ENCODE peak calls at places on chromosomes 11 and 22, in nine cellular contexts. C is uterus, D is Peyer's patch, T is heart right ventricle, E is heart left ventricle, N is fibroblast of mammary gland, L is body of pancreas, O is dorsolateral prefrontal cortex, W is stomach. S is an unnamed sample.
A peak's percentile ranks its signal among the peaks of the same experiment; 100 is the strongest.

GRCh38 chr11:43327987-43328386 is 16.2 kb downstream of the API5 start:
- DNase-seq in C (no peak), D (no peak), T (no peak), E (no peak), N (peak; percentile 97), L (no peak), O (no peak), W (peak; percentile 54), S (peak; percentile 23)

GRCh38 chr22:44309137-44309536 is 3.6 kb downstream of the SHISAL1 start:
- DNase-seq in C (peak; percentile 88), D (no peak), T (no peak), E (no peak), N (peak; percentile 95), L (no peak), O (no peak), W (no peak), S (no peak)

GRCh38 chr11:74696932-74697687 is 34.1 kb downstream of the CHRDL2 start:
- DNase-seq in C (peak; percentile 93), D (peak; percentile 17), T (peak; percentile 87), E (peak; percentile 87), N (peak; percentile 93), L (peak; percentile 81), O (no peak), W (peak; percentile 77), S (no peak)

GRCh38 chr22:25167082-25167481 is 32.6 kb upstream of the CRYBB3 start:
- DNase-seq in C (no peak), D (no peak), T (no peak), E (no peak), N (no peak), L (no peak), O (no peak), W (no peak), S (no peak)

GRCh38 chr11:108501396-108501795 is 3.2 kb upstream of the POGLUT3 start:
- DNase-seq in C (no peak), D (no peak), T (no peak), E (no peak), N (peak; percentile 20), L (no peak), O (no peak), W (no peak), S (no peak)

GRCh38 chr22:37681556-37682049 is 4.5 kb upstream of the NOL12 start:
- DNase-seq in C (peak; percentile 77), D (peak; percentile 66), T (peak; percentile 76), E (peak; percentile 77), N (peak; percentile 89), L (peak; percentile 87), O (peak; percentile 67), W (peak; percentile 83), S (no peak)

GRCh38 chr11:111370270-111370901 is 8.7 kb downstream of the POU2AF1 start:
- DNase-seq in C (no peak), D (no peak), T (no peak), E (no peak), N (no peak), L (no peak), O (no peak), W (no peak), S (no peak)

GRCh38 chr11:5736396-5736795 is at the start of gene OR56B1:
- DNase-seq in C (no peak), D (no peak), T (no peak), E (no peak), N (peak; percentile 4), L (no peak), O (no peak), W (no peak), S (no peak)

GRCh38 chr22:47337161-47337621 is 574.7 kb downstream of the TBC1D22A start:
- DNase-seq in C (no peak), D (no peak), T (no peak), E (no peak), N (peak; percentile 47), L (no peak), O (no peak), W (no peak), S (peak; percentile 81)

GRCh38 chr11:29336727-29337212 is 680.1 kb downstream of the KCNA4 start:
- DNase-seq in C (no peak), D (no peak), T (no peak), E (no peak), N (no peak), L (no peak), O (no peak), W (no peak), S (no peak)

GRCh38 chr22:19358703-19359553 is 67.4 kb upstream of the CLTCL1 start:
- DNase-seq in C (no peak), D (no peak), T (no peak), E (no peak), N (no peak), L (no peak), O (no peak), W (no peak), S (no peak)

GRCh38 chr11:69644071-69644961 is 3.4 kb downstream of the CCND1 start:
- DNase-seq in C (no peak), D (no peak), T (peak; percentile 82), E (peak; percentile 93), N (peak; percentile 87), L (peak; percentile 55), O (no peak), W (peak; percentile 87), S (peak; percentile 87)

GRCh38 chr11:110435780-110436717 is 6.3 kb downstream of the FDX1 start:
- DNase-seq in C (no peak), D (no peak), T (no peak), E (no peak), N (peak; percentile 58), L (no peak), O (no peak), W (no peak), S (no peak)

GRCh38 chr11:132245558-132246385 is 875.4 kb downstream of the NTM start:
- DNase-seq in C (no peak), D (no peak), T (no peak), E (no peak), N (no peak), L (no peak), O (no peak), W (no peak), S (no peak)

GRCh38 chr11:114705280-114706024 is 27.1 kb downstream of the NXPE2 start:
- DNase-seq in C (no peak), D (no peak), T (peak; percentile 12), E (peak; percentile 47), N (no peak), L (no peak), O (no peak), W (no peak), S (peak; percentile 10)

DNA sequence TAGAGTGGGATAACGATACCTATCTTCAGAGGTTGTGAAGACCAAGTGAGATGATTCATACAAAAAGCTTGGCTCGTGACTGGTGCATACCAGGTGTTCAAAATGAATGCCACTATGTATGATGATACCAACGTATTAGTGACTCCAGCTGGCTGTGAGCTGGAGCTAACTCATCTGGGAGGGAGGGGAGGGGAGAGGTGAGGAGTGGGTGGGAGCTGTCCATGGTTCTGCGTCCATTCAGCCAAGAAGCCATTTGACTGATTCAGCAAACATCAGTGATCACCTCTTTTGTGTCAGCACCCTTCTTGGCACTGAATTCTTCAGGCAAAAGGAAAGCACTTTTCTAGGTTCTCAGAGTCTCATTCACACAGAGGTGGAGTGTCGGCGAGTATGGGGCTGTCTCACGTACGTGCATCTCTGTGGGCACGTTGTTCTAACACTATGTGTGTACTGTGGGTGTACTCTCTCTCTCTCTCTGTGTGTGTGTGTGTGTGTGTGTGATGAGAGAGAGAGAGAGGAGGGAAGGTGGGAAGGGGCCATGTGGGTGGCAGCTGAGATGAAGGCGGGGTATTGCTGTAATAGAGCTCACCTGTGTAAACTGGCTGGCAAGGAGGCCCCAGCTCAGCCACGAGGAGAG is 95.9 kb upstream of the THY1 start:
- DNase-seq in C (no peak), D (no peak), T (no peak), E (no peak), N (peak; percentile 60), L (no peak), O (no peak), W (no peak), S (peak; percentile 25)
- H3K4me3 ChIP-seq in C (no peak overlapping the region), D (no peak overlapping the region), T (no peak overlapping the region), E (no peak overlapping the region), N (no peak overlapping the region), L (no peak overlapping the region), O (no peak overlapping the region), W (no peak overlapping the region), S (no peak overlapping the region)

GRCh38 chr22:40898850-40899357 is 37.0 kb upstream of the DNAJB7 start:
- DNase-seq in C (no peak), D (no peak), T (no peak), E (no peak), N (peak; percentile 68), L (no peak), O (no peak), W (no peak), S (no peak)
- TF ChIP-seq CTCF in C (peak; percentile 22), D (peak; percentile 79), T (peak; percentile 58), E (peak; percentile 7), N (peak; percentile 60), L (peak; percentile 44), O (peak; percentile 68), W (no peak), S (peak; percentile 58)

GRCh38 chr11:76185931-76186401 is 20.3 kb downstream of the WNT11 start:
- DNase-seq in C (peak; percentile 40), D (no peak), T (peak; percentile 42), E (peak; percentile 62), N (peak; percentile 14), L (no peak), O (no peak), W (no peak), S (no peak)
- H3K4me3 ChIP-seq in C (no peak overlapping the region), D (no peak overlapping the region), T (no peak overlapping the region), E (no peak overlapping the region), N (no peak overlapping the region), L (no peak overlapping the region), O (no peak overlapping the region), W (no peak overlapping the region), S (no peak overlapping the region)

GRCh38 chr11:130550984-130551383 is 102.5 kb downstream of the ADAMTS15 start:
- DNase-seq in C (no peak), D (no peak), T (no peak), E (no peak), N (no peak), L (no peak), O (no peak), W (no peak), S (no peak)

GRCh38 chr11:130548491-130548833 is 100.0 kb downstream of the ADAMTS15 start:
- DNase-seq in C (no peak), D (no peak), T (no peak), E (no peak), N (peak; percentile 49), L (no peak), O (no peak), W (no peak), S (no peak)

GRCh38 chr11:130547761-130548490 is 99.5 kb downstream of the ADAMTS15 start:
- DNase-seq in C (no peak), D (no peak), T (no peak), E (no peak), N (no peak), L (no peak), O (no peak), W (no peak), S (no peak)

GRCh38 chr11:130550160-130550559 is 101.7 kb downstream of the ADAMTS15 start:
- DNase-seq in C (no peak), D (no peak), T (no peak), E (no peak), N (no peak), L (no peak), O (no peak), W (no peak), S (no peak)

GRCh38 chr11:130549393-130549999 is 101.1 kb downstream of the ADAMTS15 start:
- DNase-seq in C (no peak), D (no peak), T (no peak), E (no peak), N (peak; percentile 22), L (no peak), O (no peak), W (no peak), S (no peak)
- TF ChIP-seq CTCF in C (no peak), D (no peak), T (no peak), E (no peak), N (no peak), L (no peak), O (no peak), W (no peak), S (no peak)

S was measured in LNCaP clone FGC.